ENCODE peak calls at places on chromosomes 3 and 15, in eight cellular contexts. D is fibroblast of lung, U is neural crest cell, P is NB4, V is uterus, B is adrenal gland, Y is WERI-Rb-1, G is endothelial cell. T is an unnamed sample.

GRCh38 chr3:188270423-188270972 is 116.5 kb downstream of the LPP start:
- DNase-seq in D (peak), U (no peak), P (peak), V (peak), B (no peak), Y (no peak), G (no peak), T (no peak)

GRCh38 chr15:56032366-56032765 is 39.0 kb upstream of the NEDD4 start:
- DNase-seq in D (no peak), U (no peak), P (no peak), V (no peak), B (no peak), Y (no peak), G (no peak), T (no peak)

GRCh38 chr3:132695422-132695821 is 26.8 kb downstream of the NPHP3 start:
- DNase-seq in D (no peak), U (no peak), P (no peak), V (no peak), B (no peak), Y (no peak), G (no peak), T (no peak)

GRCh38 chr3:156417733-156418132 is 137.2 kb downstream of the SSR3 start:
- DNase-seq in D (no peak), U (no peak), P (no peak), V (no peak), B (no peak), Y (no peak), G (no peak), T (no peak)

GRCh38 chr15:35630570-35630969 is 84.6 kb upstream of the DPH6 start:
- DNase-seq in D (peak), U (no peak), P (peak), V (no peak), B (no peak), Y (no peak), G (no peak), T (no peak)

GRCh38 chr3:147793841-147794240 is 384.7 kb downstream of the ZIC1 start:
- DNase-seq in D (peak), U (no peak), P (no peak), V (no peak), B (no peak), Y (no peak), G (no peak), T (no peak)

GRCh38 chr15:90062023-90062728 is 40.1 kb downstream of the IDH2 start:
- DNase-seq in D (peak), U (peak), P (peak), V (peak), B (peak), Y (no peak), G (peak), T (peak)

GRCh38 chr3:159664011-159664410 is 324.6 kb upstream of the IL12A start:
- DNase-seq in D (no peak), U (no peak), P (no peak), V (no peak), B (no peak), Y (no peak), G (no peak), T (no peak)

GRCh38 chr3:38489766-38490165 is 6.4 kb upstream of the EXOG start:
- DNase-seq in D (no peak), U (no peak), P (no peak), V (no peak), B (no peak), Y (no peak), G (no peak), T (no peak)

GRCh38 chr3:113847664-113848461 is 9.3 kb downstream of the GRAMD1C start:
- DNase-seq in D (no peak), U (no peak), P (no peak), V (no peak), B (no peak), Y (no peak), G (no peak), T (no peak)

GRCh38 chr3:188754286-188754685 is 417.5 kb upstream of the TPRG1 start:
- DNase-seq in D (no peak), U (no peak), P (no peak), V (no peak), B (no peak), Y (no peak), G (no peak), T (no peak)

GRCh38 chr3:113212845-113213375 is 1.6 kb downstream of the BOC start:
- DNase-seq in D (no peak), U (no peak), P (no peak), V (no peak), B (no peak), Y (no peak), G (no peak), T (no peak)

GRCh38 chr15:22884344-22884743 is 45.9 kb downstream of the NIPA2 start:
- DNase-seq in D (no peak), U (no peak), P (no peak), V (no peak), B (no peak), Y (peak), G (no peak), T (no peak)

GRCh38 chr3:64308931-64309330 is 83.7 kb upstream of the PRICKLE2 start:
- DNase-seq in D (no peak), U (no peak), P (no peak), V (no peak), B (no peak), Y (no peak), G (no peak), T (no peak)

GRCh38 chr3:172221550-172221949 is 182.2 kb downstream of the FNDC3B start:
- DNase-seq in D (peak), U (no peak), P (no peak), V (no peak), B (no peak), Y (no peak), G (no peak), T (no peak)

GRCh38 chr15:76006136-76006778 is 6.0 kb downstream of the NRG4 start:
- DNase-seq in D (peak), U (no peak), P (peak), V (no peak), B (peak), Y (no peak), G (no peak), T (no peak)

GRCh38 chr15:89765694-89766093 is 10.4 kb upstream of the MESP2 start:
- DNase-seq in D (no peak), U (no peak), P (no peak), V (no peak), B (no peak), Y (no peak), G (no peak), T (no peak)

GRCh38 chr3:41598804-41599481 is 363.0 kb downstream of the ULK4 start:
- DNase-seq in D (peak), U (no peak), P (no peak), V (peak), B (no peak), Y (peak), G (no peak), T (no peak)

GRCh38 chr3:186413615-186414415 is 51.8 kb upstream of the DGKG start:
- DNase-seq in D (peak), U (no peak), P (peak), V (peak), B (peak), Y (peak), G (peak), T (peak)

GRCh38 chr3:152269423-152270144 is 855 bp downstream of the MBNL1 start:
- DNase-seq in D (peak), U (no peak), P (peak), V (peak), B (peak), Y (no peak), G (no peak), T (no peak)

GRCh38 chr3:183371672-183371968 is 56.8 kb downstream of the MCF2L2 start:
- DNase-seq in D (peak), U (no peak), P (no peak), V (no peak), B (no peak), Y (no peak), G (no peak), T (no peak)

GRCh38 chr3:122257951-122258350 is 67.1 kb upstream of the CSTA start:
- DNase-seq in D (no peak), U (no peak), P (no peak), V (no peak), B (no peak), Y (no peak), G (no peak), T (no peak)

GRCh38 chr15:89492934-89493631 is 3.3 kb downstream of the RHCG start:
- DNase-seq in D (no peak), U (no peak), P (no peak), V (no peak), B (no peak), Y (no peak), G (no peak), T (no peak)

GRCh38 chr15:94305133-94305532 is 73.8 kb downstream of the MCTP2 start:
- DNase-seq in D (peak), U (no peak), P (peak), V (no peak), B (no peak), Y (no peak), G (no peak), T (no peak)

GRCh38 chr3:24365168-24365567 is 129.5 kb downstream of the THRB start:
- DNase-seq in D (peak), U (no peak), P (peak), V (peak), B (peak), Y (no peak), G (no peak), T (no peak)

GRCh38 chr3:54547846-54548245 is 380.0 kb downstream of the LRTM1 start:
- DNase-seq in D (no peak), U (no peak), P (no peak), V (no peak), B (no peak), Y (peak), G (no peak), T (no peak)

GRCh38 chr15:38028869-38029268 is 94.4 kb downstream of the TMCO5A start:
- DNase-seq in D (peak), U (no peak), P (no peak), V (no peak), B (no peak), Y (no peak), G (no peak), T (no peak)
- TF ChIP-seq CTCF in D (no peak), U (no peak), P (no peak), V (no peak), B (no peak), Y (no peak), G (no peak), T (no peak)

GRCh38 chr15:66524801-66525200 is 19.7 kb downstream of the ZWILCH start:
- DNase-seq in D (no peak), U (no peak), P (no peak), V (no peak), B (no peak), Y (no peak), G (no peak), T (no peak)
- TF ChIP-seq CTCF in D (no peak), U (no peak), P (no peak), V (no peak), B (no peak), Y (no peak), G (no peak), T (no peak)

DNA sequence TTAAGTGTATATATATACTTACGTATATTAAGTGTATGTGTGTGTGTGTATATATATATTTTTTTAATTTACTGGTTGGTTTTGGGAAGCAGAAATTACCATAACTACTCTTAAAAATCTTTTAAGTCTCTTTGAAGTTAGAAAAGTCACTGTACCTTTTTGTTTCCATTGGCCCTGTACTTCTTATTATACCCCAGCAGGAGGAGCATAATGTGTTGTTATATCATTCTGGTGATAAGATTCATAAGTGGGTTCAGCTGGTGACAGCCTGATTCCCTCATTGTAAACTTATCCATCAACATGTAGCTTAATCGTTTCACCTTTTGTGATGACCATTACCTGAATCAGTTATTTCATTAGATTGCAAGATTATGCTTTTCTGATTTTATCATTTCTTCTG is 30.8 kb downstream of the MLH1 start:
- DNase-seq in D (peak), U (no peak), P (peak), V (no peak), B (no peak), Y (no peak), G (no peak), T (no peak)
- TF ChIP-seq CTCF in D (peak), U (peak), P (no peak), V (no peak), B (peak), Y (no peak), G (peak), T (no peak)

GRCh38 chr15:80856400-80856799 is 77.2 kb downstream of the CEMIP start:
- DNase-seq in D (no peak), U (no peak), P (peak), V (no peak), B (no peak), Y (no peak), G (no peak), T (no peak)
- TF ChIP-seq CTCF in D (peak), U (peak), P (peak), V (no peak), B (no peak), Y (peak), G (peak), T (peak)

GRCh38 chr3:30286007-30286669 is 320.3 kb upstream of the TGFBR2 start:
- DNase-seq in D (peak), U (no peak), P (peak), V (peak), B (peak), Y (no peak), G (no peak), T (no peak)

GRCh38 chr3:30285188-30286006 is 321.0 kb upstream of the TGFBR2 start:
- DNase-seq in D (no peak), U (no peak), P (peak), V (no peak), B (no peak), Y (no peak), G (no peak), T (no peak)

GRCh38 chr3:30286811-30287210 is 319.6 kb upstream of the TGFBR2 start:
- DNase-seq in D (peak), U (no peak), P (no peak), V (no peak), B (no peak), Y (no peak), G (no peak), T (no peak)

GRCh38 chr3:30277494-30277893 is 328.9 kb upstream of the TGFBR2 start:
- DNase-seq in D (no peak), U (no peak), P (no peak), V (no peak), B (no peak), Y (no peak), G (no peak), T (no peak)

DNA sequence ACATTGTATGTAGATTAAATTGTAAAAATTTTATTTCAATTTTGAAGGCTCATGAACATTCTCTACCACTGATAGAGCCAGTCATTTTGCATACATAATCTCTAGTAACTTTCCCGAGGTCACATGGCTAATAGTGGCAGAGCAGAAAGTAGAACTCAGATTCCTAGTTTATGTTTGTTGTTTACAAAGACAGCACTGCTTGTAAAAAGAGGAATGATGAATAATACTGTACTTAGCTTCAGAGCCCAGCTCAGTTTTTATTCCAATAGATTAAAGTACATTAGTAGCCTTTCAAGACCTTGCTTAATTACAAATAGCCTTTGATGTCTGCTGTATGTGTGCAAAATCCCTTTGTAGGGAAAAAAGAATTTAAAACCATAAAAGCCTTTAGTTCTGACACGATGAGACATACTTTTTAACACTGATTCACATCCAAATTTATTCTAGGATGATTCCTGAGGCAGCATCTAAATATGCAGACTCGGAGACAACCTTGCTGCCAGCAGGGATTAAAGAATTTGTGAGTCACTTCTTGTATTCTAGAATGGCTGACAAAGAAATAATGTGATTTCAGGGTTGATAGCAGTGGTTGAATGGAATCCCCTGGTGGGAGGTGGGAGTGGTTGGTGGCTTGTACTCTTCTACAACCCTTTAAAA is 324.2 kb upstream of the TGFBR2 start:
- DNase-seq in D (peak), U (no peak), P (no peak), V (no peak), B (no peak), Y (no peak), G (no peak), T (no peak)
- TF ChIP-seq CTCF in D (no peak), U (no peak), P (no peak), V (no peak), B (no peak), Y (no peak), G (no peak), T (no peak)

GRCh38 chr15:69213786-69214185 is 53.4 kb downstream of the GLCE start:
- DNase-seq in D (no peak), U (no peak), P (no peak), V (no peak), B (no peak), Y (no peak), G (no peak), T (no peak)
- TF ChIP-seq CTCF in D (peak), U (peak), P (peak), V (no peak), B (peak), Y (no peak), G (peak), T (no peak)

DNA sequence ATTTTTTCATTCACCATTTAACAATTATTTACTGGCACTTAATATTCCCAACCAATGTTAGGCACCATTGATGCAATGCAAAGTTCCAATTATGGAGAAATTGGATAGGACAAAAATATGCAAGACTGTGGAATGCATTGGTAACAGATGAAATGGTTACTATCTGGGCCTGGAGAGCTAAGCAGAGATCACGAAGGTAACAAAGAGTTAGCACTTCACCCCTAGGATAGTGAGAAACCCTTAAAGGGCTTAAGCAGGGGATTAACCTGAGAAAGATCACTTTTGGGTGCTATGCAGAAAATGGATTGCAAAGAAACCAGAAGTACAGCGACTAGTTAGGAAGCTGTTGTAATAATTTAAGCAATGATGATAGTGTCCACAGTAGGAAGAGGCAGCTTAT is 129.6 kb upstream of the GPR149 start:
- DNase-seq in D (no peak), U (no peak), P (no peak), V (no peak), B (no peak), Y (no peak), G (no peak), T (no peak)
- TF ChIP-seq CTCF in D (no peak), U (no peak), P (no peak), V (no peak), B (no peak), Y (no peak), G (no peak), T (no peak)

GRCh38 chr3:60582285-60582684 is 669.0 kb downstream of the FHIT start:
- DNase-seq in D (peak), U (no peak), P (no peak), V (no peak), B (no peak), Y (no peak), G (peak), T (no peak)
- TF ChIP-seq CTCF in D (peak), U (peak), P (no peak), V (no peak), B (peak), Y (no peak), G (peak), T (no peak)

DNA sequence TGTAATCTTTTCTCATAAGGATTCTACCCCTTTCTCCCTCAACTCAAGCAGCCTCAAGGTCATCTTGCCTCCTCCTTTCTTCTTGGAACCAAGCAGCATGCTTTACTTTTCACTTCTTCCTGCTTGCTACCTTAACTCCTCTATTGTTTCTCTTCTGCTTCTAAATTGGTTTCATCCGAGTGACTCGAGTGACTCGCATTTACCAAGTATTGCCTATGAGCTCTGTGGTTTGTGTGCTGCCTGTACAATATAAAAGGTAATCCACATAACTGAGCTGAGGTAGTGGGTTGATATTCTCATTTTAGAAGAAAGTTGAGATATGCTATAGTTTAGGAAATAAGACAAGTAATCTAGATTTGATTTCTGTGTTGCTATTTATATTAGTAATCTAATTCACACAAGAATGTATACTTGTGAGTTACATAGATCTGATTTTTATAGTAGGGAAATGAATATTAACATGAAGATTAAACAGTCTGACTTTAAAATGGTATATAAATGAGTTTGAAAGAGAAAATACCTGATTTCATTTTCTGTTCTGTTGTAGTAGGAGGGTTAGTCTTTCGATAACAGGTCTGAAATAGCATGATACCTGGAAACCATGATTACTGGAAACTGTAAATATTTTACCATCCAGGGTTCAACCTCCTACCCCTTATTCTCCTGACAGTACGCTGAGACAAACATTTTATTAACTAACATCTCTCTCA is 5.5 kb downstream of the HHLA2 start:
- DNase-seq in D (peak), U (no peak), P (peak), V (no peak), B (no peak), Y (no peak), G (no peak), T (no peak)
- TF ChIP-seq CTCF in D (no peak), U (no peak), P (no peak), V (no peak), B (no peak), Y (no peak), G (no peak), T (no peak)

DNA sequence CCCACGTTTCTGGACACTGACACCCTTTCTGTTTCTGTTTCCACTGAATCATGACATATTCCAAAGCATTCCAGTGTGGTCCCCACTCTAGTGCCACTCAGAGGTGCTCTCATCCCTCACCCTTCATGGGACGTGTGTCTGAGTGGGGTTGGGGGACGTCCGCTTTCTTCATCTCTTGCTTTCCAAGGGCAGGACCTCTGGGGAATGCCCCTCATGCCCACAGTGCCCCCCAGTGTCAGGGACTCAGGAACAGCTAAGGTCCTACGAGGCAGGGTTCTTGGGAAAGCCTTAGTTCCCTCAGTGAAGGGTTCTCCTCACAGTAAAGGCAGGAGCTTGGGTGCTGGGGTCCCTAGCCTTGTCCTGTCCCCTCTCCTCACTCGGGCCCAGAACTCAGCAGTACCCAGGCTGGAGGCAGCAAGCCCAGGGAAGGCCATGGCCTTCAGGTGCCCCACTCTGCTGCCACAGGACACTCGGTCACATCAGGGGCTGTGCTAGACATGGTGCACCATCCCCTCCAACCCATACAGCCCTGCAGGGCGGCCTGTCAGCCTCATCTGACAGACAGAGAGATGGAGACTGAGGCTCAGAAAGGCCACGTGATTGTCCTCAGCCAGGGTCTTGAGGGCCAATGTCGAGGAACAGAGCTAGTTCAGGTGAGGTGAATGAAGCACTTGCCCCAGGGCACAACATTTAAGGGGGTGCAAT is 261.0 kb downstream of the TLE3 start:
- DNase-seq in D (no peak), U (no peak), P (no peak), V (no peak), B (no peak), Y (no peak), G (no peak), T (no peak)
- TF ChIP-seq CTCF in D (no peak), U (no peak), P (no peak), V (no peak), B (no peak), Y (no peak), G (no peak), T (no peak)

T was measured in nephron progenitor cell.